ENCODE peak calls at places on chromosome 16, in six cellular contexts. V is heart left ventricle, P is tibial artery, H is thoracic aorta, U is BJ, E is spleen. Z is an unnamed sample.
A peak's percentile ranks its signal among the peaks of the same experiment; 100 is the strongest.

GRCh38 chr16:68760671-68761275 is 23.7 kb downstream of the CDH1 start:
- DNase-seq in P (no peak), H (no peak), U (no peak), V (no peak), E (no peak), Z (no peak)

GRCh38 chr16:69179255-69180010 is 7.5 kb upstream of the SNTB2 start:
- DNase-seq in P (peak; percentile 86), U (peak; percentile 69), H (peak; percentile 59), E (no peak), V (peak; percentile 70), Z (peak; percentile 83)

GRCh38 chr16:50609049-50609832 is 61.0 kb downstream of the NKD1 start:
- DNase-seq in P (no peak), U (no peak), V (no peak), E (no peak), H (no peak), Z (no peak)

GRCh38 chr16:86836503-86837125 is 258.3 kb downstream of the FOXL1 start:
- DNase-seq in H (no peak), U (peak; percentile 90), P (no peak), V (no peak), E (no peak), Z (peak; percentile 70)

GRCh38 chr16:20348365-20349185 is 3.9 kb downstream of the UMOD start:
- DNase-seq in H (no peak), V (no peak), P (no peak), U (no peak), E (no peak), Z (no peak)

GRCh38 chr16:14302031-14302398 is 230.9 kb downstream of the MRTFB start:
- DNase-seq in H (no peak), U (no peak), E (no peak), V (peak; percentile 65), P (peak; percentile 88), Z (peak; percentile 14)

GRCh38 chr16:20938426-20938825 is 37.9 kb downstream of the LYRM1 start:
- DNase-seq in H (no peak), P (no peak), E (no peak), U (no peak), V (no peak), Z (peak; percentile 36)

GRCh38 chr16:2919511-2920255 is 8.0 kb downstream of the FLYWCH1 start:
- DNase-seq in E (no peak), H (no peak), P (peak; percentile 89), V (peak; percentile 53), U (no peak), Z (no peak)

GRCh38 chr16:47358816-47359215 is 102.0 kb downstream of the ITFG1 start:
- DNase-seq in E (no peak), V (no peak), P (no peak), U (no peak), H (no peak), Z (no peak)

DNA sequence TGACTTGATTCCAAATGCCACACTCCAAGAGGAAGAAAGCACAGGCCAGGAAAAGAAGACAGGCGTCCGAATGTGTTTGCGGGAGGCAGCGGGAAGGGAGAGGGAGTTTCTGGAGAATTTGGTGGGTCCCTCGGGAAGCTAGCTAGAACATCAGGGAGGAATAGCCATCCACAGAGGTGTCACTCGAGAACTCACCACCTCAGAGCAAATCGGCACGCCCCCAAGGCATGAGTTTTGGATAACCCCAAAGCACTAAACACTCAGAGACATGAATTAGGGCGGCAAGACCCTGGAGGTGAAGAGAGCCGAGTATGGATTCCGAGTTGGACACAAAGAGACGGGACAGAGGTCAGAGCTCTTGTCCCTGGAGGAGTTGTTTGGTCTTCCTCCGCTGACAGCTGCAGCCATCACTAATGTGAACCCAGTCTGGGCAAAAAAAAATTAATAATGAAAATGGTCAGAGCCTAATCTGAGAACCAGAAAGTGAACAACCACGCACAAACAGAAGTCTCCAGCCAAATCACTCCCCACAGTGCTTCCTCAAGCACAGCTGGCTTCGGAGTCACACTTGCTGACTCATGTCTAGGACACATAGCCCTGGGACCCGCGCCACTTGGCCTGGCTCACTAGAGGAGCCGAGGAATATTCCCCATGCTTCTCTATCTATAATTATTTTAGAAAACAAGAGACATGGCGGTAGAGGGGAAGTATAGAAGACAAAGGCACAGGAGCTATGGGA is 109.3 kb downstream of the ZFHX3 start:
- DNase-seq in H (peak; percentile 95), V (peak; percentile 89), U (no peak), E (peak; percentile 73), P (peak; percentile 98), Z (peak; percentile 55)
- H3K4me3 ChIP-seq in H (peak overlapping the region; percentile 54), V (peak overlapping the region; percentile 39), U (no peak overlapping the region), E (no peak overlapping the region), P (peak overlapping the region; percentile 32), Z (no peak overlapping the region)

GRCh38 chr16:29663829-29664132 is 734 bp downstream of the SPN start:
- DNase-seq in U (no peak), E (no peak), V (no peak), P (no peak), H (no peak), Z (no peak)
- H3K4me3 ChIP-seq in U (no peak overlapping the region), E (peak overlapping the region; percentile 77), V (peak overlapping the region; percentile 18), P (no peak overlapping the region), H (peak overlapping the region; percentile 47), Z (no peak overlapping the region)

DNA sequence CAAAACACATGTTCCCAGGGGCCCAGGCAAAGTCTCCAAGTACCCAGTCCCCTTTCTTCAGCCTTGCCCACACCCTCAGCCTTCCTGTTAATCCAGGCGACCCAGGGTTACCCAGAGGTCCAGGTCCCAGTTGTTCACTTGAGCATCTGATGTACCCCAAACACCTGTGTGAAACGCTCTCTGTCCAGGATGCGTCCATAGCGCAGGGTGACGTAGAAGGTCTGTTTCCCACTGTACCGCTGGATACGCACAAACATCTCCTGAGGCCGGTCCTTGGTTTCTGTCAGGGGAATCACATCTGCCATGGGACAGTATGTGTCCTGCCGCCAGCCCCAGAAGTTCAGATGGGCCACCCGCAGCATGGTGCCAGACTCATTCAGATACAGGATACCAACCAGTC is 1.6 kb downstream of the TMEM186 start:
- DNase-seq in P (no peak), E (no peak), H (no peak), V (no peak), U (no peak), Z (no peak)
- H3K4me3 ChIP-seq in P (no peak overlapping the region), E (peak overlapping the region; percentile 75), H (no peak overlapping the region), V (no peak overlapping the region), U (no peak overlapping the region), Z (no peak overlapping the region)

DNA sequence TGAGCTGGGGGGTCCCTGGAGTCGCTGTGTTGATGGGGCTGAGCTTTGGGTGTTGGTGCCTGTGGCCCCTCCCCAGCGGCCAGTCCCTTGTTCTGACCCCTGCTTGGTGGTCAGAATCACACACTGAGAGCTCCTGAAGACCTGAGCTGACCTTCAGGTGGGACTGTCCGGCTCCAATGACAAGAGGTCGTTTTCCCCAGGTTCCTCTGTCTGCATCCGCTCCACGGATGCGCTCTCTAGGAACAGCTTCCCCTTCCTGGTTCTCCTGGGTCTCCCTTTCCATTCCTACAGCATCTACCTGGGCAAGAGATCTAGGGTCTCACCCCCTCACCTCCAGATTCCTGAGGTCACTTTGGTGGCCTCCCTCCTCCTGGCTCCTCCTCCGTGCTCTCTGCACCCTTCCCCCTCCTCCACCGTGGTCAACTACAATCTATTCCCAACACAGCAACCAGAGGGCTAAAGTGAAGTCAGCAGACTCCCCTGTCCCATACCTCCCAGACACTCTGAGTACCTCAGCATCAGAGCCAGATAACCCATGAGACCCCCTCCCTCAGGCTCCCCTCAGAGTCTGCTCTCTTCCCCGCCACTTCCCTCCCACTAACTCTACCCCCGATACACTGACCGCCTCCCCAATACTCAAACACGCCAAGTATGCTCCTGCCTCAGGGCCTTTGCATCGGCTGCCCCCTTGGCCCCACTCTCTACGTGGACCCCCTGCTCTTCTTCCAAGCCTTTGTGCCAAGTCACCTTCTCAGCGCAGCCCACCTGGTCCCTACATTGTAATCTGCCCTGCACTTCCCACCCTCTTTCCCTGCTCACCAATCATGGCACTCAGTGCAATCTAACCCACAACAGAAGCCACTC is 9.0 kb upstream of the SEC14L5 start:
- DNase-seq in P (no peak), V (no peak), H (no peak), U (no peak), E (no peak), Z (no peak)
- H3K4me3 ChIP-seq in P (no peak overlapping the region), V (no peak overlapping the region), H (no peak overlapping the region), U (no peak overlapping the region), E (no peak overlapping the region), Z (no peak overlapping the region)

DNA sequence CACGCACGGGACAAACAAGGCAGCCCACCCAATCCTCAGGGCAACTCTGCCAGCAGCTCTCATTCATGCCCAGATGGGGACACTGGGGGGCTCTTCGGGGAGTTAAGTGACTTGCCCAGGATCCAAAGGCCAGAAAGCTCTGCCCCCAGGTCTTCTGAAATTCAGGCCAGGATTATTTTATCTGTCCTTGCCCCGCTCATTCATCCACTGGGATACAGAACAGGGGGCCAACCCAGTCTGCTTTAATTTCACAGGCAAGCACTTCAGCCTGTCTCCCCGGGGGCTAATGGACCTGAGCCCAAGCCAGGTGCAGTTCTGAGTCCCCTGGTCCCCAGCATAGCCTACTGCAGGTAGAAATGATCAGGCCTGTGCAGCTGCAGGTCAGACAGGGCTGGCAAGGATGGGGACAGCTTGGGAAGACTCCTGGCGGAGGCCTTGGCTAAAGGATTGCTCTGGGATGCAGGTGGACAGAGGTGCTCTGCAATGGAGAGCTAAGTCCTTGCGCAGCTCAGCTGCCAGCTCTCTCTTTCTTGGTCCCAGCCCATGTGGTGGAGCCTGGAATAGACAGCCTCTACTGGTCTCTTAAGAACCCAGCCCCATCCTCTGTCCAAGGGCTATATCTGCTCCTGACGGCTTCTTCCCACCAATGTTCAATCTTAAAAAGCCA is 766 bp upstream of the B3GNT9 start:
- DNase-seq in E (no peak), P (no peak), V (no peak), U (no peak), H (no peak), Z (no peak)
- H3K4me3 ChIP-seq in E (peak overlapping the region; percentile 73), P (peak overlapping the region; percentile 70), V (peak overlapping the region; percentile 63), U (peak overlapping the region; percentile 83), H (peak overlapping the region; percentile 96), Z (peak overlapping the region; percentile 67)

DNA sequence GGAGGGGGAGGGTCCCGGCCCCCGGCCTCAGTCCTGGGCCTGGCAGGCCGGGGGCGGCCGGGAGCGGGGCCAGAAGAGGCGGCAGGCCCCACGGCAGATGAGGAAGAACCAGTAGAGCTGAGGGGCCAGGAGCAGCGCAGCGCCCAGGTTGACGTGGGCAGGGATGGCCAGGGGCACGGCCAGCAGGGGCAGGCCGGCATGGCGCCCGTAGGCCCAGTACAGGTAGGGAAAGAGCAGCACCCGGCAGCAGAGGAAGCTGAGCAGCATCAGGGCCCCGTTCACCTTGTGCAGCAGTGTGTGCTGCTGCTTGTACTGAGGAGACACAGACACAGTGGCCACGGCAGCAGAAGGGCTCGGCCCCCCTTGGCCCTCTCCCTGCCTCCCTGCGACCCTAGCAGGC is 2.2 kb downstream of the C16orf92 start:
- DNase-seq in H (no peak), P (no peak), U (no peak), E (no peak), V (no peak), Z (no peak)
- H3K4me3 ChIP-seq in H (no peak overlapping the region), P (no peak overlapping the region), U (no peak overlapping the region), E (no peak overlapping the region), V (no peak overlapping the region), Z (no peak overlapping the region)